ENCODE peak calls at places on chromosomes 6 and 20, in nine cellular contexts. L, B, I, U, Q, M, N, T and G are unnamed samples. For H3K4me1, the result is how much of the 10 kb centered on the place peaks cover.

GRCh38 chr6:51934098-51934497 is 153.3 kb downstream of the PKHD1 start:
- DNase-seq in L (no peak), B (no peak), I (no peak), U (peak), Q (peak), M (no peak), N (no peak), T (no peak), G (no peak)

GRCh38 chr6:112155900-112156299 is 68.5 kb downstream of the FAM229B start:
- DNase-seq in L (no peak), B (no peak), I (no peak), U (no peak), Q (no peak), M (no peak), N (no peak), T (no peak), G (no peak)

GRCh38 chr6:135423649-135424128 is 73.9 kb downstream of the AHI1 start:
- DNase-seq in L (no peak), B (no peak), I (peak), U (no peak), Q (peak), M (no peak), N (no peak), T (no peak), G (peak)

GRCh38 chr6:6284231-6284966 is 36.1 kb downstream of the F13A1 start:
- DNase-seq in L (no peak), B (no peak), I (no peak), U (no peak), Q (peak), M (no peak), N (no peak), T (no peak), G (no peak)

GRCh38 chr6:159074866-159075265 is 30.1 kb upstream of the TAGAP start:
- DNase-seq in L (no peak), B (no peak), I (no peak), U (no peak), Q (no peak), M (no peak), N (no peak), T (no peak), G (no peak)

GRCh38 chr6:56524891-56525703 is 117.6 kb downstream of the DST start:
- DNase-seq in L (no peak), B (no peak), I (peak), U (no peak), Q (no peak), M (no peak), N (no peak), T (peak), G (peak)

GRCh38 chr20:24722586-24722985 is 226.5 kb upstream of the CST7 start:
- DNase-seq in L (no peak), B (no peak), I (no peak), U (no peak), Q (no peak), M (no peak), N (no peak), T (no peak), G (no peak)

GRCh38 chr20:63319164-63320040 is 26.4 kb downstream of the COL20A1 start:
- DNase-seq in L (no peak), B (peak), I (no peak), U (no peak), Q (no peak), M (peak), N (peak), T (no peak), G (no peak)

GRCh38 chr6:159852877-159853276 is 37.9 kb upstream of the MAS1 start:
- DNase-seq in L (peak), B (no peak), I (no peak), U (no peak), Q (peak), M (no peak), N (no peak), T (no peak), G (no peak)

GRCh38 chr6:51928320-51928719 is 159.1 kb downstream of the PKHD1 start:
- DNase-seq in L (no peak), B (no peak), I (no peak), U (no peak), Q (no peak), M (no peak), N (no peak), T (no peak), G (no peak)

GRCh38 chr6:16236648-16237199 is 1.7 kb upstream of the GMPR start:
- DNase-seq in L (no peak), B (no peak), I (peak), U (no peak), Q (no peak), M (no peak), N (no peak), T (no peak), G (no peak)

GRCh38 chr6:36676142-36677058 is 2.1 kb upstream of the CDKN1A start:
- DNase-seq in L (no peak), B (no peak), I (peak), U (peak), Q (no peak), M (no peak), N (no peak), T (no peak), G (no peak)

GRCh38 chr6:152048921-152049320 is 241.4 kb downstream of the ESR1 start:
- DNase-seq in L (no peak), B (no peak), I (no peak), U (no peak), Q (no peak), M (no peak), N (no peak), T (no peak), G (no peak)

GRCh38 chr6:167754691-167755090 is 72.0 kb upstream of the AFDN start:
- DNase-seq in L (no peak), B (no peak), I (no peak), U (no peak), Q (no peak), M (no peak), N (no peak), T (no peak), G (no peak)

GRCh38 chr20:52801628-52802006 is 170.5 kb upstream of the TSHZ2 start:
- DNase-seq in L (no peak), B (no peak), I (no peak), U (no peak), Q (no peak), M (no peak), N (no peak), T (no peak), G (no peak)

GRCh38 chr6:95094751-95095150 is 482.6 kb upstream of the MANEA start:
- DNase-seq in L (no peak), B (no peak), I (peak), U (no peak), Q (no peak), M (no peak), N (no peak), T (peak), G (no peak)

GRCh38 chr6:44223471-44224153 is at the start of gene SLC29A1:
- DNase-seq in L (peak), B (peak), I (peak), U (peak), Q (peak), M (peak), N (peak), T (no peak), G (peak)

GRCh38 chr6:13716955-13717295 is 5.3 kb upstream of the RANBP9 start:
- DNase-seq in L (no peak), B (no peak), I (no peak), U (no peak), Q (no peak), M (no peak), N (no peak), T (no peak), G (no peak)

GRCh38 chr6:125356888-125357287 is 55.1 kb upstream of the HDDC2 start:
- DNase-seq in L (no peak), B (no peak), I (no peak), U (peak), Q (no peak), M (no peak), N (no peak), T (no peak), G (no peak)

DNA sequence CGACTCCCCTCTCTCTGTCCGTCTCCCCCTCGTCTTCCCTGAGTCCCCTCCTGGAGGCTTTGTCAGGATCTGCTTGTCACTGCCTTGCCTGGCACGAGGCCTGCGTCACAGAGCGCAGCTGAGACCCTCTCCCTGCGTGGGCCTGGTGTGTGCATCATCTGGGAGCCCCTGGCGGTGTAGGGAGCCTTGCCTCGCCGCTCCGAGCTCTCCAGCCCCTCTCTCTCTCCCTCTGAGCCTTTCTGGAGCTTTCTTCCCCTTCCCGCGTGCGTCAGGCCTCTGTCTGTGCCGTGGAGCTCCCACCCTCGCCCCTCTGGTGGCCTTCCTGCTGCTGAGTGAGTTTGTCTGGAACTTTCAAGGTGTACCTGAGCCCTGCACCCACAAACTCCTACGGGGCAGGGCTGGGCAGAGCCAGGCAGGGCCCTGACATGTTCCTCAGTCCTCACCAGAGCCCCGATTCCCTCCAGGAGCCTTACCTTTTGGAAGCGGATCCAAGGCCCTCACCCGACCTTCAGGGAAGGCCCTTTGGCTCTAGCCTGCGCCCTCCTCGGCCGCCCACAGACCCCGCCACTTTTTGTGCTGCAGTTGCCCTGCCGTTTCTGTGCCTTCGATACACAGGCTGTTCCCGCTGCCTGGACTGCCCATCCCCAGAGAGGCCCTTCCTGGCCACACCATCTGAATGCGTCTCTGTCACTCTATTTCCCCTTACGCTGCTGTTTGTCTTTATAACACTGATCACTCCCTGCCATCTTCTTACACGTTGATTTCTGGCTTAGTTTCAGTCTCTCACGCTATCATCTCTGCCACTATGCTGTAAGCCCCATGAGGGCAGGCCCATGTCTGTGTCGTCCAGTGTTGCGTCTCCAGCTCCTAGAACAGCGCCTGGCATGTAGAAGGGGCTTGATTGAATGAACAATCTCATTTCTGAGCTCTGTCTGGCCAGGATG is 70.5 kb downstream of the SRC start:
- DNase-seq in L (no peak), B (peak), I (no peak), U (no peak), Q (no peak), M (no peak), N (no peak), T (no peak), G (no peak)
- H3K4me1 ChIP-seq in L (under half), B (under half), I (under half), U (under half), Q (under half), M (under half), N (under half), T (under half), G (under half)

GRCh38 chr20:54154439-54154838 is 19.3 kb downstream of the CYP24A1 start:
- DNase-seq in L (no peak), B (no peak), I (no peak), U (no peak), Q (no peak), M (no peak), N (no peak), T (no peak), G (no peak)
- H3K4me1 ChIP-seq in L (under half), B (under half), I (under half), U (under half), Q (under half), M (under half), N (under half), T (under half), G (under half)

GRCh38 chr6:33696076-33696475 is 15.4 kb downstream of the UQCC2 start:
- DNase-seq in L (no peak), B (no peak), I (no peak), U (no peak), Q (no peak), M (no peak), N (no peak), T (no peak), G (no peak)

GRCh38 chr6:33695451-33695855 is 16.0 kb downstream of the UQCC2 start:
- DNase-seq in L (no peak), B (no peak), I (no peak), U (no peak), Q (no peak), M (peak), N (no peak), T (no peak), G (no peak)

GRCh38 chr6:33697845-33698244 is 13.7 kb downstream of the UQCC2 start:
- DNase-seq in L (no peak), B (no peak), I (no peak), U (no peak), Q (no peak), M (no peak), N (no peak), T (no peak), G (no peak)

GRCh38 chr6:33698494-33698893 is 13.0 kb downstream of the UQCC2 start:
- DNase-seq in L (no peak), B (no peak), I (no peak), U (no peak), Q (no peak), M (no peak), N (no peak), T (no peak), G (no peak)

DNA sequence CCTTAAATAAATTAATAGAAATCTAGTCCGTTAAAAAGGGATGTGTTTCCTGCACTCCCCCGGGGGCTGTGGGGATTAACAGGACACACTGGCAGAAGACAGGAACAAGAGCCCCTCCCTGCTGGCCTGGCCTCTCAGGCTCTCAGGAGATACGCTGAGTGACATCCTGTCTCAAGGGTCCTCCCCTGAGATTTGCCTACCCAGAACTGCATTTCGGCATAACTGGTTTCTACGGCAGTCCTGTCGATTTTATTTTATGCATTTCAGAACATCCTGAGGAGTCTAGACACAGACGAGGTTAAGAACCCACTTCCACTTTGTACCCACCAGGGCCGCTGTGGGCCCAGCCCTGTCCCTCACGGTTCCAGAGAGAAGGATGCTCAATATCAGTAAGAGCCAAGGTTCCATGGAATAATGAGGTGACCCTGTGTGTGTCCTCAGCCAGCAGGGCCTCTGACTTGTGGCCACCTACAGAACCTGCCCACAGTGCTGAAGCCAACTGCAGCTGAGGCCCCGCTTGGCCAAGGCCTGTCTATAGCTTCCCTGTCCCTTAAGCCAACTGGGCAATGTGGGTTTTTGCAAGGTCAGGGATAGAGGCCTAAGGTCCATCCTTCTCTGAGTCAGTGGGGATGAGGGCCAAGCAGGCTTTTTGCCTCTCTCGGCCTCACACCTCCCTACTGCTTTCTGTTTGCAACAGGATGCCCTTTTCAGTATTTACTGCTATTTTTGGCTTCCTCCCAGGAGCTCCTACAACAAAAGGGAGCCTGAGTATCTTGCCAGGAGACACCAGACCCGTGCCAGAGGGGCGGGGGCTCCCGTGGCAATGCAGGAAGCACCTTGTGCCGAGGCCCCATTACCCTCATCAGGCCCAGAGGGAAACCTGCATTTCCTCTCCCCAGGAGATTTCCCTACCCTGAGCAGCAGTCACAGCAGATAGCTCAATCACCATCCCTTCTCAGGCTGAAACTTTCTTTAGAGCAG is 14.7 kb downstream of the UQCC2 start:
- DNase-seq in L (peak), B (no peak), I (peak), U (peak), Q (peak), M (peak), N (peak), T (no peak), G (no peak)
- H3K4me1 ChIP-seq in L (half or more), B (under half), I (half or more), U (under half), Q (under half), M (under half), N (half or more), T (under half), G (under half)

DNA sequence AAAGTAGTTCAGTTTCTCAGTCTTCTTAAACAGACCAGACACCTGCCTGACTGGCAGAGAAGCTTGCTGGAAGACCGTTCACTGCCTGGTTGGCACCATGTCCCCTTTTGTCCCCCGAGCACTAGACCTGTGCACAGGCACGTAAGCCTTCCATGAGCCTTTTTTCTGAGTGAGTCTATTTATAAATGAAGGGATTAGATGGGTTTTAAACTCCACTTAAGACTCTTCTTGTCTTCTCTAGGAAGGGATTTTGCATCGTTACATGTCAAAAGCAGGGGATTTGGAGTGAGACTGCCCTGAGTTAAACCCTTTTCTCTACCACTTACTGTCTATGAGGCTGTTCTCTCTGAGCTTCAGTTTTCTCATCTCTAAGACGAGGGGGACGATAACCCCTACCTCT is 37.6 kb downstream of the STK35 start:
- DNase-seq in L (no peak), B (no peak), I (no peak), U (no peak), Q (no peak), M (no peak), N (no peak), T (no peak), G (no peak)
- H3K4me1 ChIP-seq in L (under half), B (under half), I (under half), U (under half), Q (under half), M (under half), N (half or more), T (under half), G (under half)

DNA sequence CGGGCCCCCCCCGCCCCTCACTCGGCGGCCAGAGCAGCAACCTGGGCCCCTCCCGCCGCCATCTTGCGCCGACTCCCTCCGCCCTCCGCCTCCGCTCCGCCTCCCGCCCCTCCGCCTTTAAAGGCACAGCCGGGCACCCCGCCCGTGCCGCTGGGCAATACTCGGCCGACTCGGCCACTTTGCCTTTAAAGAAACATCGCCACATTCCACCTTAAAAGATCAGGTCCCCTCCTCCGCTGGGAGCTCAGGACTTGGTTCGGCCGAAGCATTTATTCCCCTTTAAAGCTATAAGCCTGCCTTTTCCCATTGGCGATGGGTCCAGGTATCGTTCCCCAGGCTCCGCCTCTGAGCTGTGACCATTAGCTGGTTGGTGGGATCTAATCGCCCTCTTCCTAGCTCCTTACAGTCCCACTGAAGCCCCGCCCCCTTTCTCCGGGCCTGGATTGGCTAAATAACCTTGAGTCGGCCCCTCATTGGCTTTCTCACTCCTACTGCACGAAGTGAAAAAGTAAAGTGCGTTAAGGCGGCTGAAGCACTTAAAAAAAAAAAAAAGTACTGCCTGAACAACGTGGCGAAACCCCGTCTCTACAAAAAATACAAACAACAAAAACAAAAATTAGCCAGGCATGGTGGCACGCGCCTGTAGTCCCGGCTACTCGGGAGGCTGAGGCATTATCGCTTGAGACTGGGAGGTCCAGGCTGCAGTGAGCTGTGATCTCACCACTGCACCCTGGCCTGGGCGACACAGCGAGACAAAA is at the start of gene ZBTB22:
- DNase-seq in L (peak), B (peak), I (peak), U (peak), Q (peak), M (peak), N (peak), T (peak), G (peak)
- H3K4me1 ChIP-seq in L (half or more), B (under half), I (half or more), U (under half), Q (half or more), M (under half), N (half or more), T (half or more), G (under half)

GRCh38 chr6:163189609-163190008 is 224.9 kb upstream of the QKI start:
- DNase-seq in L (no peak), B (no peak), I (no peak), U (no peak), Q (no peak), M (no peak), N (no peak), T (no peak), G (no peak)
- H3K4me1 ChIP-seq in L (under half), B (under half), I (under half), U (under half), Q (under half), M (under half), N (under half), T (under half), G (under half)

GRCh38 chr6:32847004-32847403 is 3.2 kb upstream of the PSMB8 start:
- DNase-seq in L (no peak), B (no peak), I (no peak), U (no peak), Q (no peak), M (no peak), N (no peak), T (no peak), G (no peak)
- H3K4me1 ChIP-seq in L (half or more), B (under half), I (under half), U (under half), Q (half or more), M (under half), N (under half), T (under half), G (under half)

DNA sequence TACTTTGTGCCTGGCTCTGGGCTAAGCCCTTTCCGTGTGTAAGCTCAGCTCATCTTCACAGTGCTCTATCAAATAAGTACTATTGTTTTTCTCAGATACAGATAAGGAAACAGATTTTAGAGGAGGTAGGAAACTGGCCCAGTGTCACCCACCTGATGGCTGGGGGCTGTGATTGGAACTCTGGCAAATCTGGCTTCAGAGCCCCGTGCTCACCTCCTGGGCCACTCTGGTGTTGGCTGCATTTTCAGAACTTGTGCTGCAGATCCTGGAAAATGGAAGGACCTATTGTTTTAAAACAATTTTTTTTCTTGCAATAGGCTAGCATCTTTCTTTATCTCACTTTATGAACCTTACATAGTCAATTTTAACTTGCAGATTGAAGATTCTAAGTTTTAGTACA is 5.7 kb downstream of the STX16 start:
- DNase-seq in L (no peak), B (no peak), I (no peak), U (no peak), Q (no peak), M (no peak), N (no peak), T (no peak), G (no peak)
- H3K4me1 ChIP-seq in L (half or more), B (under half), I (under half), U (under half), Q (half or more), M (under half), N (half or more), T (under half), G (half or more)